ENCODE peak calls at places on chromosomes 5 and 9, in five cellular contexts. One of them, this sample, is unnamed.
A peak's percentile ranks its signal among the peaks of the same experiment; 100 is the strongest.

GRCh38 chr9:121650220-121651013 is 1.0 kb upstream of the DAB2IP start:
- DNase-seq in heart left ventricle: peak; percentile 74
- DNase-seq in fibroblast of lung: peak; percentile 55
- DNase-seq in CD8-positive, alpha-beta T cell: no peak
- DNase-seq in lung: peak; percentile 42
- DNase-seq in this sample: peak; percentile 32

GRCh38 chr5:96651948-96652753 is 10.0 kb upstream of the CAST start:
- DNase-seq in heart left ventricle: no peak
- DNase-seq in fibroblast of lung: no peak
- DNase-seq in CD8-positive, alpha-beta T cell: no peak
- DNase-seq in lung: no peak
- DNase-seq in this sample: no peak

GRCh38 chr5:862367-863243 is 11.8 kb upstream of the ZDHHC11 start:
- DNase-seq in heart left ventricle: no peak
- DNase-seq in fibroblast of lung: peak; percentile 9
- DNase-seq in CD8-positive, alpha-beta T cell: no peak
- DNase-seq in lung: no peak
- DNase-seq in this sample: peak; percentile 38

GRCh38 chr5:95102080-95102479 is 182.8 kb downstream of the MCTP1 start:
- DNase-seq in heart left ventricle: no peak
- DNase-seq in fibroblast of lung: no peak
- DNase-seq in CD8-positive, alpha-beta T cell: no peak
- DNase-seq in lung: no peak
- DNase-seq in this sample: no peak

GRCh38 chr9:128575469-128575868 is 23.1 kb downstream of the SPTAN1 start:
- DNase-seq in heart left ventricle: peak; percentile 44
- DNase-seq in fibroblast of lung: peak; percentile 52
- DNase-seq in CD8-positive, alpha-beta T cell: no peak
- DNase-seq in lung: no peak
- DNase-seq in this sample: peak; percentile 65

GRCh38 chr9:3941758-3942157 is 358.1 kb downstream of the GLIS3 start:
- DNase-seq in heart left ventricle: no peak
- DNase-seq in fibroblast of lung: no peak
- DNase-seq in CD8-positive, alpha-beta T cell: no peak
- DNase-seq in lung: no peak
- DNase-seq in this sample: no peak

GRCh38 chr9:19028835-19029451 is 4.1 kb downstream of the SAXO1 start:
- DNase-seq in heart left ventricle: peak; percentile 36
- DNase-seq in fibroblast of lung: peak; percentile 83
- DNase-seq in CD8-positive, alpha-beta T cell: no peak
- DNase-seq in lung: no peak
- DNase-seq in this sample: peak; percentile 80

GRCh38 chr9:5364294-5364990 is 24.8 kb upstream of the RLN1 start:
- DNase-seq in heart left ventricle: no peak
- DNase-seq in fibroblast of lung: peak; percentile 46
- DNase-seq in CD8-positive, alpha-beta T cell: no peak
- DNase-seq in lung: no peak
- DNase-seq in this sample: peak; percentile 50

GRCh38 chr5:124157320-124157719 is 589.1 kb downstream of the ZNF608 start:
- DNase-seq in heart left ventricle: no peak
- DNase-seq in fibroblast of lung: peak; percentile 32
- DNase-seq in CD8-positive, alpha-beta T cell: no peak
- DNase-seq in lung: no peak
- DNase-seq in this sample: peak; percentile 29

GRCh38 chr5:136382791-136383190 is 17.4 kb upstream of the TRPC7 start:
- DNase-seq in heart left ventricle: no peak
- DNase-seq in fibroblast of lung: no peak
- DNase-seq in CD8-positive, alpha-beta T cell: no peak
- DNase-seq in lung: no peak
- DNase-seq in this sample: no peak

GRCh38 chr5:30956251-30956650 is 237.2 kb upstream of the CDH6 start:
- DNase-seq in heart left ventricle: no peak
- DNase-seq in fibroblast of lung: no peak
- DNase-seq in CD8-positive, alpha-beta T cell: no peak
- DNase-seq in lung: no peak
- DNase-seq in this sample: no peak

GRCh38 chr5:77138981-77139380 is 51.9 kb upstream of the ZBED3 start:
- DNase-seq in heart left ventricle: no peak
- DNase-seq in fibroblast of lung: peak; percentile 87
- DNase-seq in CD8-positive, alpha-beta T cell: no peak
- DNase-seq in lung: no peak
- DNase-seq in this sample: peak; percentile 80

GRCh38 chr5:106843812-106844416 is 826.8 kb downstream of the EFNA5 start:
- DNase-seq in heart left ventricle: no peak
- DNase-seq in fibroblast of lung: peak; percentile 30
- DNase-seq in CD8-positive, alpha-beta T cell: no peak
- DNase-seq in lung: no peak
- DNase-seq in this sample: no peak

GRCh38 chr5:68476854-68477253 is 261.3 kb downstream of the PIK3R1 start:
- DNase-seq in heart left ventricle: no peak
- DNase-seq in fibroblast of lung: no peak
- DNase-seq in CD8-positive, alpha-beta T cell: no peak
- DNase-seq in lung: no peak
- DNase-seq in this sample: no peak

GRCh38 chr9:77841739-77842386 is 189.7 kb downstream of the GNAQ start:
- DNase-seq in heart left ventricle: no peak
- DNase-seq in fibroblast of lung: no peak
- DNase-seq in CD8-positive, alpha-beta T cell: no peak
- DNase-seq in lung: no peak
- DNase-seq in this sample: no peak

GRCh38 chr5:78593465-78593864 is 55.1 kb downstream of the LHFPL2 start:
- DNase-seq in heart left ventricle: no peak
- DNase-seq in fibroblast of lung: no peak
- DNase-seq in CD8-positive, alpha-beta T cell: no peak
- DNase-seq in lung: no peak
- DNase-seq in this sample: no peak

GRCh38 chr5:170643591-170643990 is 139.8 kb downstream of the KCNIP1 start:
- DNase-seq in heart left ventricle: no peak
- DNase-seq in fibroblast of lung: no peak
- DNase-seq in CD8-positive, alpha-beta T cell: no peak
- DNase-seq in lung: no peak
- DNase-seq in this sample: no peak

GRCh38 chr5:10311595-10312425 is 4.1 kb upstream of the CMBL start:
- DNase-seq in heart left ventricle: no peak
- DNase-seq in fibroblast of lung: no peak
- DNase-seq in CD8-positive, alpha-beta T cell: no peak
- DNase-seq in lung: no peak
- DNase-seq in this sample: no peak

GRCh38 chr9:134492281-134492691 is 149.3 kb upstream of the COL5A1 start:
- DNase-seq in heart left ventricle: no peak
- DNase-seq in fibroblast of lung: peak; percentile 95
- DNase-seq in CD8-positive, alpha-beta T cell: no peak
- DNase-seq in lung: peak; percentile 50
- DNase-seq in this sample: peak; percentile 97

GRCh38 chr9:84500218-84500617 is 159.7 kb upstream of the SLC28A3 start:
- DNase-seq in heart left ventricle: no peak
- DNase-seq in fibroblast of lung: no peak
- DNase-seq in CD8-positive, alpha-beta T cell: no peak
- DNase-seq in lung: no peak
- DNase-seq in this sample: no peak

GRCh38 chr5:141245250-141245717 is at the start of gene PCDHB15:
- DNase-seq in heart left ventricle: peak; percentile 19
- DNase-seq in fibroblast of lung: peak; percentile 2
- DNase-seq in CD8-positive, alpha-beta T cell: no peak
- DNase-seq in lung: no peak
- DNase-seq in this sample: peak; percentile 30

GRCh38 chr5:177498013-177498847 is 826 bp upstream of the PDLIM7 start:
- DNase-seq in heart left ventricle: no peak
- DNase-seq in fibroblast of lung: no peak
- DNase-seq in CD8-positive, alpha-beta T cell: peak; percentile 18
- DNase-seq in lung: no peak
- DNase-seq in this sample: peak; percentile 60

GRCh38 chr9:127204771-127205470 is 59.7 kb upstream of the GARNL3 start:
- DNase-seq in heart left ventricle: no peak
- DNase-seq in fibroblast of lung: peak; percentile 47
- DNase-seq in CD8-positive, alpha-beta T cell: no peak
- DNase-seq in lung: no peak
- DNase-seq in this sample: peak; percentile 76

GRCh38 chr5:113218906-113219517 is 215.8 kb downstream of the TSSK1B start:
- DNase-seq in heart left ventricle: peak; percentile 41
- DNase-seq in fibroblast of lung: no peak
- DNase-seq in CD8-positive, alpha-beta T cell: no peak
- DNase-seq in lung: no peak
- DNase-seq in this sample: no peak

GRCh38 chr5:151592855-151593408 is 1.8 kb upstream of the FAT2 start:
- DNase-seq in heart left ventricle: no peak
- DNase-seq in fibroblast of lung: no peak
- DNase-seq in CD8-positive, alpha-beta T cell: no peak
- DNase-seq in lung: no peak
- DNase-seq in this sample: no peak

GRCh38 chr5:74765201-74765600 is 1.7 kb downstream of the GFM2 start:
- DNase-seq in heart left ventricle: no peak
- DNase-seq in fibroblast of lung: no peak
- DNase-seq in CD8-positive, alpha-beta T cell: no peak
- DNase-seq in lung: no peak
- DNase-seq in this sample: peak; percentile 13

GRCh38 chr5:159184236-159184635 is 25.1 kb downstream of the RNF145 start:
- DNase-seq in heart left ventricle: no peak
- DNase-seq in fibroblast of lung: peak; percentile 60
- DNase-seq in CD8-positive, alpha-beta T cell: no peak
- DNase-seq in lung: no peak
- DNase-seq in this sample: peak; percentile 50

GRCh38 chr5:128144491-128144890 is 60.9 kb downstream of the SLC12A2 start:
- DNase-seq in heart left ventricle: no peak
- DNase-seq in fibroblast of lung: no peak
- DNase-seq in CD8-positive, alpha-beta T cell: no peak
- DNase-seq in lung: no peak
- DNase-seq in this sample: peak; percentile 6

GRCh38 chr5:134255418-134256150 is 29.7 kb upstream of the PPP2CA start:
- DNase-seq in heart left ventricle: no peak
- DNase-seq in fibroblast of lung: peak; percentile 65
- DNase-seq in CD8-positive, alpha-beta T cell: no peak
- DNase-seq in lung: no peak
- DNase-seq in this sample: peak; percentile 69

GRCh38 chr5:138662599-138662998 is 87.4 kb upstream of the HSPA9 start:
- DNase-seq in heart left ventricle: no peak
- DNase-seq in fibroblast of lung: no peak
- DNase-seq in CD8-positive, alpha-beta T cell: no peak
- DNase-seq in lung: no peak
- DNase-seq in this sample: peak; percentile 36

GRCh38 chr5:93583525-93583798 is 440 bp downstream of the NR2F1 start:
- DNase-seq in heart left ventricle: no peak
- DNase-seq in fibroblast of lung: no peak
- DNase-seq in CD8-positive, alpha-beta T cell: no peak
- DNase-seq in lung: no peak
- DNase-seq in this sample: no peak

GRCh38 chr9:133994359-133995011 is 2.4 kb upstream of the VAV2 start:
- DNase-seq in heart left ventricle: peak; percentile 79
- DNase-seq in fibroblast of lung: peak; percentile 61
- DNase-seq in CD8-positive, alpha-beta T cell: peak; percentile 70
- DNase-seq in lung: peak; percentile 81
- DNase-seq in this sample: peak; percentile 80

GRCh38 chr5:3590967-3591900 is 4.4 kb upstream of the IRX1 start:
- DNase-seq in heart left ventricle: no peak
- DNase-seq in fibroblast of lung: no peak
- DNase-seq in CD8-positive, alpha-beta T cell: no peak
- DNase-seq in lung: no peak
- DNase-seq in this sample: peak; percentile 54
- H3K9me3 ChIP-seq in heart left ventricle: no peaks in the 10 kb centered on the region
- H3K9me3 ChIP-seq in fibroblast of lung: no peaks in the 10 kb centered on the region
- H3K9me3 ChIP-seq in CD8-positive, alpha-beta T cell: no peaks in the 10 kb centered on the region
- H3K9me3 ChIP-seq in lung: peaks cover 4% of the 10 kb centered on the region
- H3K9me3 ChIP-seq in this sample: no peaks in the 10 kb centered on the region

DNA sequence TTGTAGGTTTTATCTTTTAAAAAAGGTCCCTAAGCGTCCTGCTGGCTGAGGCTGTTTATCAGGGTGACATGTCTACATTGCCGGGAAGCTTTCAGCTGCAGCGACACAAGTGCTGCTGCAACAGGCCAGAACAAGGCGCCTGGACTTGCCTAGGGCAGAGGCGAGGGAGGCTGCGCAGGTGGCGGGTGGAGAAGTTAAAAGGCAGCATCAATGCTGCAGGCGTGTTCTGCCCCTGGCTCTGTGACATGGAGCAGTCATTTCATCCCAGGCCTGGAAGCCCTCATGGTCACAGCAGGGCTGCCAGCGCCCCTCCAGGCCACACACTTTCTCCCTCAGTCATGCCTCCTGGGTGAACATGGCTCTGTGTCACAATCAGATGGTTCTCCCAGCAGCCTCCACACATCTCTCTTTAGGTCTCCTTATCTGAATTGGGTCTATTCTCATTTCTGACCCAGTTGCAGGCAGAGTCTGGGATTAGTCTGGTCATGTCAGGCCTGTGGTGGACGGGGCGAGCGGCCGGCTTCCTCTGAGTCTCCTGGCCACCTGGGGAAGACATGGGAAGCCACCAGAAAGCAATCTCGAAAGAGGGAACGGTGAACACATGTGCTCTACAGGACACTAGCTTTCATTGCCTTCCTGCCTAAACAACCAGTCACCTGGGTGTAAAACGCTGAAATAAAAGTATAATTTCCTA is 41.3 kb downstream of the IRX2 start:
- DNase-seq in heart left ventricle: no peak
- DNase-seq in fibroblast of lung: no peak
- DNase-seq in CD8-positive, alpha-beta T cell: no peak
- DNase-seq in lung: no peak
- DNase-seq in this sample: no peak
- H3K9me3 ChIP-seq in heart left ventricle: no peaks in the 10 kb centered on the region
- H3K9me3 ChIP-seq in fibroblast of lung: no peaks in the 10 kb centered on the region
- H3K9me3 ChIP-seq in CD8-positive, alpha-beta T cell: no peaks in the 10 kb centered on the region
- H3K9me3 ChIP-seq in lung: no peaks in the 10 kb centered on the region
- H3K9me3 ChIP-seq in this sample: no peaks in the 10 kb centered on the region

GRCh38 chr9:111405701-111406100 is 75.7 kb upstream of the OR2K2 start:
- DNase-seq in heart left ventricle: no peak
- DNase-seq in fibroblast of lung: no peak
- DNase-seq in CD8-positive, alpha-beta T cell: no peak
- DNase-seq in lung: no peak
- DNase-seq in this sample: no peak
- H3K9me3 ChIP-seq in heart left ventricle: no peaks in the 10 kb centered on the region
- H3K9me3 ChIP-seq in fibroblast of lung: no peaks in the 10 kb centered on the region
- H3K9me3 ChIP-seq in CD8-positive, alpha-beta T cell: no peaks in the 10 kb centered on the region
- H3K9me3 ChIP-seq in lung: peaks cover 3% of the 10 kb centered on the region
- H3K9me3 ChIP-seq in this sample: no peaks in the 10 kb centered on the region

GRCh38 chr5:146109379-146109778 is 4.0 kb upstream of the PLAC8L1 start:
- DNase-seq in heart left ventricle: no peak
- DNase-seq in fibroblast of lung: no peak
- DNase-seq in CD8-positive, alpha-beta T cell: no peak
- DNase-seq in lung: no peak
- DNase-seq in this sample: no peak
- H3K9me3 ChIP-seq in heart left ventricle: no peaks in the 10 kb centered on the region
- H3K9me3 ChIP-seq in fibroblast of lung: no peaks in the 10 kb centered on the region
- H3K9me3 ChIP-seq in CD8-positive, alpha-beta T cell: no peaks in the 10 kb centered on the region
- H3K9me3 ChIP-seq in lung: no peaks in the 10 kb centered on the region
- H3K9me3 ChIP-seq in this sample: no peaks in the 10 kb centered on the region

GRCh38 chr5:2691530-2691929 is 59.9 kb downstream of the IRX2 start:
- DNase-seq in heart left ventricle: no peak
- DNase-seq in fibroblast of lung: no peak
- DNase-seq in CD8-positive, alpha-beta T cell: no peak
- DNase-seq in lung: no peak
- DNase-seq in this sample: no peak
- H3K9me3 ChIP-seq in heart left ventricle: no peaks in the 10 kb centered on the region
- H3K9me3 ChIP-seq in fibroblast of lung: no peaks in the 10 kb centered on the region
- H3K9me3 ChIP-seq in CD8-positive, alpha-beta T cell: no peaks in the 10 kb centered on the region
- H3K9me3 ChIP-seq in lung: peaks cover 4% of the 10 kb centered on the region
- H3K9me3 ChIP-seq in this sample: no peaks in the 10 kb centered on the region

This sample was measured in GM23248.